ENCODE peak calls at places on chromosomes 16 and 17, in five cellular contexts. One of them, this sample, is unnamed.

GRCh38 chr17:60395508-60396065 is 3.7 kb upstream of the USP32 start:
- DNase-seq in sigmoid colon: no peak
- DNase-seq in tibial nerve: no peak
- DNase-seq in heart left ventricle: no peak
- DNase-seq in prostate gland: no peak
- DNase-seq in this sample: no peak

GRCh38 chr17:6274310-6274709 is 160.6 kb downstream of the AIPL1 start:
- DNase-seq in prostate gland: no peak
- DNase-seq in sigmoid colon: no peak
- DNase-seq in heart left ventricle: no peak
- DNase-seq in tibial nerve: no peak
- DNase-seq in this sample: no peak

GRCh38 chr17:78422267-78422605 is 43.8 kb downstream of the PGS1 start:
- DNase-seq in prostate gland: no peak
- DNase-seq in tibial nerve: no peak
- DNase-seq in sigmoid colon: no peak
- DNase-seq in heart left ventricle: no peak
- DNase-seq in this sample: no peak

GRCh38 chr17:38420518-38420917 is 7.7 kb upstream of the ARHGAP23 start:
- DNase-seq in prostate gland: no peak
- DNase-seq in tibial nerve: no peak
- DNase-seq in sigmoid colon: no peak
- DNase-seq in heart left ventricle: no peak
- DNase-seq in this sample: no peak

GRCh38 chr17:21458036-21458435 is 81.9 kb downstream of the KCNJ12 start:
- DNase-seq in prostate gland: no peak
- DNase-seq in tibial nerve: no peak
- DNase-seq in heart left ventricle: no peak
- DNase-seq in sigmoid colon: no peak
- DNase-seq in this sample: no peak

GRCh38 chr17:5042152-5043022 is 7.2 kb upstream of the SLC52A1 start:
- DNase-seq in sigmoid colon: no peak
- DNase-seq in tibial nerve: no peak
- DNase-seq in heart left ventricle: no peak
- DNase-seq in prostate gland: no peak
- DNase-seq in this sample: no peak

GRCh38 chr16:53950677-53951076 is 246.7 kb downstream of the FTO start:
- DNase-seq in sigmoid colon: no peak
- DNase-seq in tibial nerve: no peak
- DNase-seq in prostate gland: no peak
- DNase-seq in heart left ventricle: no peak
- DNase-seq in this sample: no peak

GRCh38 chr17:9987779-9988585 is 82.9 kb upstream of the RCVRN start:
- DNase-seq in prostate gland: no peak
- DNase-seq in tibial nerve: no peak
- DNase-seq in heart left ventricle: no peak
- DNase-seq in sigmoid colon: no peak
- DNase-seq in this sample: no peak

GRCh38 chr16:10180771-10181163 is 1.5 kb downstream of the GRIN2A start:
- DNase-seq in sigmoid colon: no peak
- DNase-seq in heart left ventricle: peak; percentile 33
- DNase-seq in tibial nerve: no peak
- DNase-seq in prostate gland: no peak
- DNase-seq in this sample: no peak
- TF ChIP-seq CTCF in sigmoid colon: no peak
- TF ChIP-seq CTCF in heart left ventricle: peak; percentile 40
- TF ChIP-seq CTCF in tibial nerve: peak; percentile 11
- TF ChIP-seq CTCF in prostate gland: no peak
- TF ChIP-seq CTCF in this sample: no peak

GRCh38 chr17:49191917-49192741 is 18.2 kb downstream of the GNGT2 start:
- DNase-seq in heart left ventricle: peak; percentile 88
- DNase-seq in prostate gland: peak; percentile 93
- DNase-seq in sigmoid colon: peak; percentile 97
- DNase-seq in tibial nerve: peak; percentile 97
- DNase-seq in this sample: peak; percentile 83
- TF ChIP-seq POLR2A in heart left ventricle: no peak
- TF ChIP-seq POLR2A in prostate gland: peak; percentile 35
- TF ChIP-seq POLR2A in sigmoid colon: no peak
- TF ChIP-seq POLR2A in tibial nerve: peak; percentile 31
- TF ChIP-seq POLR2A in this sample: peak; percentile 63

GRCh38 chr17:64091571-64091970 is 38.4 kb downstream of the ERN1 start:
- DNase-seq in tibial nerve: no peak
- DNase-seq in prostate gland: no peak
- DNase-seq in sigmoid colon: no peak
- DNase-seq in heart left ventricle: no peak
- DNase-seq in this sample: no peak
- H3K4me1 ChIP-seq in tibial nerve: no peaks in the 10 kb centered on the region
- H3K4me1 ChIP-seq in prostate gland: peaks cover 5% of the 10 kb centered on the region
- H3K4me1 ChIP-seq in sigmoid colon: no peaks in the 10 kb centered on the region
- H3K4me1 ChIP-seq in heart left ventricle: peaks cover 13% of the 10 kb centered on the region
- H3K4me1 ChIP-seq in this sample: peaks cover 7% of the 10 kb centered on the region

GRCh38 chr17:50480142-50480764 is 1.6 kb downstream of the RSAD1 start:
- DNase-seq in tibial nerve: no peak
- DNase-seq in heart left ventricle: no peak
- DNase-seq in sigmoid colon: no peak
- DNase-seq in prostate gland: no peak
- DNase-seq in this sample: no peak

GRCh38 chr17:50480854-50481490 is 2.3 kb downstream of the RSAD1 start:
- DNase-seq in sigmoid colon: no peak
- DNase-seq in tibial nerve: no peak
- DNase-seq in prostate gland: no peak
- DNase-seq in heart left ventricle: no peak
- DNase-seq in this sample: no peak

GRCh38 chr17:50478391-50479361 is at the start of gene RSAD1:
- DNase-seq in heart left ventricle: peak; percentile 89
- DNase-seq in tibial nerve: peak; percentile 65
- DNase-seq in sigmoid colon: peak; percentile 91
- DNase-seq in prostate gland: peak; percentile 83
- DNase-seq in this sample: peak; percentile 89

GRCh38 chr17:50477976-50478375 is 684 bp upstream of the RSAD1 start:
- DNase-seq in heart left ventricle: no peak
- DNase-seq in tibial nerve: no peak
- DNase-seq in prostate gland: no peak
- DNase-seq in sigmoid colon: no peak
- DNase-seq in this sample: no peak

GRCh38 chr17:50479522-50480141 is 972 bp downstream of the RSAD1 start:
- DNase-seq in tibial nerve: peak; percentile 59
- DNase-seq in sigmoid colon: peak; percentile 86
- DNase-seq in heart left ventricle: peak; percentile 85
- DNase-seq in prostate gland: peak; percentile 79
- DNase-seq in this sample: peak; percentile 88
- TF ChIP-seq CTCF in tibial nerve: peak; percentile 41
- TF ChIP-seq CTCF in sigmoid colon: peak; percentile 24
- TF ChIP-seq CTCF in heart left ventricle: peak; percentile 41
- TF ChIP-seq CTCF in prostate gland: peak; percentile 24
- TF ChIP-seq CTCF in this sample: peak; percentile 21

DNA sequence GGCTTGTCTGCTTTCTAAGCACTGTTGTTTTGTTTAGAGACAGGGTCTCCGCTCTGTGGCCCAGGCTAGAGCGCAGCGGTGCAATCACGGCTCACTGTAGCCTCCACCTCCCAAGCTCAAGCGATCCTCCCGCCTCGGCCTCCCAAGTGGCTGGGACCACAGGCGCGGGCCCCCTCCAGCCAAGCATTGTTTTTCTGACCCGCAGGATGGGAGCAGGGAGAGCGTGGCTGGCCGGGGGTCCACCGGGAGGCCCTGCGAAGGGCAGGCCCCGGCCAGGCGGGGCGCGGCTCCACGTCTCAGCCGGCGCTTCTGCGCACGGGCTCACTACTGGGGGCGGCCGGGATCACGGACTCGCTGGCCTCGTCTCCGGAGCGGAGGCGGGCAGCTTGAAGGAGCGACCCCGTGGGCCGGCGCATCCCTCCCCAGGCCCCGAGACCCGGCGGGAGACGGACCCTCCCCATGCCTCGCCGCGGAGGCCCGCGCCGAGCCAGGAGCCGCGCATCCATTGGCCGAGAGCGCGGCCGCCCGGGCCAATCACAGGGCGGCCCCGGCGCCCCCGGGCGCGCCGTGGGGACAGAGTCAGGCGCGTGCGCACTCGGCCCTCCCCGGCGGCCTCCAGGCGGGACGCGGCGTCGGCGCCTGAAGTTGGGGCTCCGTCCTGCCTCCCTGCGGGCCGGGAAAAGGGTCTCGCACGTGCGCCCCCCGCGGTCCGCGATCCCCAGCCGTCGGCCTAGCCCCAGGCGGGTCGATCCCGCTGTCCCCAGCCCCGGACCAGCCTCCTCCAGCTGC is 24.9 kb downstream of the ACTG1 start:
- DNase-seq in tibial nerve: peak; percentile 64
- DNase-seq in prostate gland: peak; percentile 68
- DNase-seq in sigmoid colon: peak; percentile 90
- DNase-seq in heart left ventricle: peak; percentile 84
- DNase-seq in this sample: peak; percentile 55
- TF ChIP-seq POLR2A in tibial nerve: peak; percentile 74
- TF ChIP-seq POLR2A in prostate gland: peak; percentile 69
- TF ChIP-seq POLR2A in sigmoid colon: peak; percentile 65
- TF ChIP-seq POLR2A in heart left ventricle: peak; percentile 25
- TF ChIP-seq POLR2A in this sample: peak; percentile 80

GRCh38 chr17:29151567-29151966 is 28.6 kb downstream of the MYO18A start:
- DNase-seq in sigmoid colon: no peak
- DNase-seq in heart left ventricle: no peak
- DNase-seq in prostate gland: no peak
- DNase-seq in tibial nerve: no peak
- DNase-seq in this sample: no peak
- H3K4me1 ChIP-seq in sigmoid colon: peaks cover 45% of the 10 kb centered on the region
- H3K4me1 ChIP-seq in heart left ventricle: peaks cover 58% of the 10 kb centered on the region
- H3K4me1 ChIP-seq in prostate gland: peaks cover 6% of the 10 kb centered on the region
- H3K4me1 ChIP-seq in tibial nerve: peaks cover 52% of the 10 kb centered on the region
- H3K4me1 ChIP-seq in this sample: peaks cover 34% of the 10 kb centered on the region

GRCh38 chr17:37110012-37110701 is 161.4 kb downstream of the AATF start:
- DNase-seq in sigmoid colon: no peak
- DNase-seq in tibial nerve: no peak
- DNase-seq in prostate gland: no peak
- DNase-seq in heart left ventricle: no peak
- DNase-seq in this sample: no peak
- TF ChIP-seq CTCF in sigmoid colon: no peak
- TF ChIP-seq CTCF in tibial nerve: no peak
- TF ChIP-seq CTCF in prostate gland: no peak
- TF ChIP-seq CTCF in heart left ventricle: no peak
- TF ChIP-seq CTCF in this sample: no peak

This sample was measured in gastrocnemius medialis.